ENCODE peak calls at places on chromosomes 11 and 22, in six cellular contexts. T is LHCN-M2; H is left ventricle myocardium superior; I is activated naive CD4-positive, alpha-beta T cell; C is activated T-helper 2 cell treated with anti-CD3 and anti-CD28 coated beads, Interferon-gamma antibody, Interleukin-2, Interleukin-4, amounts not matched to agents 10 μg/mL and 5 μg/mL and 100 μg/mL, durations not matched to agents 14 hours and 24 hours and 36 hours; G is HFFc6. Q is an unnamed sample.

GRCh38 chr22:47209547-47210023 is 447.1 kb downstream of the TBC1D22A start:
- DNase-seq in T (no peak), H (no peak), I (no peak), C (no peak), G (no peak), Q (no peak)

GRCh38 chr22:48957311-48957986 is 870.2 kb downstream of the BRD1 start:
- DNase-seq in T (no peak), H (no peak), I (no peak), C (no peak), G (no peak), Q (no peak)

GRCh38 chr22:22836635-22837034 is 51.0 kb upstream of the IGLL5 start:
- DNase-seq in T (no peak), H (no peak), I (no peak), C (no peak), G (no peak), Q (no peak)

GRCh38 chr22:20002098-20002497 is 14.5 kb downstream of the ARVCF start:
- DNase-seq in T (no peak), H (peak), I (no peak), C (no peak), G (no peak), Q (no peak)

GRCh38 chr11:134028368-134028920 is 40.4 kb upstream of the JAM3 start:
- DNase-seq in T (no peak), H (peak), I (no peak), C (no peak), G (no peak), Q (no peak)

GRCh38 chr22:40426671-40427070 is 56.3 kb downstream of the SGSM3 start:
- DNase-seq in T (peak), H (no peak), I (no peak), C (no peak), G (no peak), Q (no peak)

GRCh38 chr22:50525991-50526848 is 822 bp upstream of the SCO2 start:
- DNase-seq in T (peak), H (peak), I (peak), C (peak), G (peak), Q (peak)

GRCh38 chr22:37022483-37023337 is 3.2 kb downstream of the MPST start:
- DNase-seq in T (no peak), H (peak), I (no peak), C (no peak), G (no peak), Q (no peak)

GRCh38 chr22:32644252-32645100 is 157.0 kb upstream of the TIMP3 start:
- DNase-seq in T (peak), H (peak), I (no peak), C (no peak), G (no peak), Q (no peak)

GRCh38 chr11:130839950-130840666 is 76.2 kb downstream of the SNX19 start:
- DNase-seq in T (peak), H (no peak), I (no peak), C (no peak), G (no peak), Q (peak)

GRCh38 chr11:69423181-69423580 is 58.3 kb upstream of the LINC01488 start:
- DNase-seq in T (no peak), H (peak), I (no peak), C (no peak), G (no peak), Q (no peak)